ENCODE peak calls at places on chromosomes 13 and 19, in six cellular contexts. One of them, this sample, is unnamed.

GRCh38 chr13:73683746-73684145 is 450.5 kb downstream of the KLF12 start:
- DNase-seq in H9: no peak
- DNase-seq in progenitor cell of endocrine pancreas: no peak
- DNase-seq in IMR-90: no peak
- DNase-seq in heart left ventricle: no peak
- DNase-seq in ovary: no peak
- DNase-seq in this sample: no peak

GRCh38 chr19:13007292-13008045 is 12.2 kb downstream of the NFIX start:
- DNase-seq in H9: no peak
- DNase-seq in progenitor cell of endocrine pancreas: no peak
- DNase-seq in IMR-90: no peak
- DNase-seq in heart left ventricle: no peak
- DNase-seq in ovary: peak; percentile 77
- DNase-seq in this sample: peak; percentile 59

GRCh38 chr13:37429976-37430375 is 168.6 kb downstream of the POSTN start:
- DNase-seq in H9: no peak
- DNase-seq in progenitor cell of endocrine pancreas: no peak
- DNase-seq in IMR-90: peak; percentile 98
- DNase-seq in heart left ventricle: no peak
- DNase-seq in ovary: no peak
- DNase-seq in this sample: peak; percentile 90

GRCh38 chr19:14978377-14978776 is 1.3 kb downstream of the SLC1A6 start:
- DNase-seq in H9: no peak
- DNase-seq in progenitor cell of endocrine pancreas: no peak
- DNase-seq in IMR-90: no peak
- DNase-seq in heart left ventricle: no peak
- DNase-seq in ovary: no peak
- DNase-seq in this sample: no peak

GRCh38 chr13:27005976-27006518 is 165.6 kb downstream of the USP12 start:
- DNase-seq in H9: peak; percentile 23
- DNase-seq in progenitor cell of endocrine pancreas: no peak
- DNase-seq in IMR-90: no peak
- DNase-seq in heart left ventricle: no peak
- DNase-seq in ovary: no peak
- DNase-seq in this sample: no peak

GRCh38 chr19:2170219-2170618 is 6.5 kb downstream of the DOT1L start:
- DNase-seq in H9: peak; percentile 28
- DNase-seq in progenitor cell of endocrine pancreas: no peak
- DNase-seq in IMR-90: no peak
- DNase-seq in heart left ventricle: no peak
- DNase-seq in ovary: no peak
- DNase-seq in this sample: no peak

GRCh38 chr13:35347679-35348205 is 128.7 kb downstream of the MAB21L1 start:
- DNase-seq in H9: no peak
- DNase-seq in progenitor cell of endocrine pancreas: no peak
- DNase-seq in IMR-90: no peak
- DNase-seq in heart left ventricle: no peak
- DNase-seq in ovary: no peak
- DNase-seq in this sample: no peak

GRCh38 chr13:109180905-109181425 is 551.6 kb downstream of the MYO16 start:
- DNase-seq in H9: no peak
- DNase-seq in progenitor cell of endocrine pancreas: no peak
- DNase-seq in IMR-90: peak; percentile 90
- DNase-seq in heart left ventricle: no peak
- DNase-seq in ovary: no peak
- DNase-seq in this sample: peak; percentile 88

GRCh38 chr19:23558541-23558940 is 128.5 kb downstream of the ZNF675 start:
- DNase-seq in H9: no peak
- DNase-seq in progenitor cell of endocrine pancreas: no peak
- DNase-seq in IMR-90: no peak
- DNase-seq in heart left ventricle: no peak
- DNase-seq in ovary: no peak
- DNase-seq in this sample: no peak

GRCh38 chr13:91346848-91347211 is 657 bp upstream of the MIR17HG start:
- DNase-seq in H9: peak; percentile 38
- DNase-seq in progenitor cell of endocrine pancreas: peak; percentile 11
- DNase-seq in IMR-90: no peak
- DNase-seq in heart left ventricle: no peak
- DNase-seq in ovary: peak; percentile 14
- DNase-seq in this sample: peak; percentile 35

GRCh38 chr13:43528992-43529391 is 257.8 kb downstream of the ENOX1 start:
- DNase-seq in H9: no peak
- DNase-seq in progenitor cell of endocrine pancreas: no peak
- DNase-seq in IMR-90: no peak
- DNase-seq in heart left ventricle: no peak
- DNase-seq in ovary: no peak
- DNase-seq in this sample: peak; percentile 24

GRCh38 chr13:95226476-95226875 is 74.8 kb downstream of the ABCC4 start:
- DNase-seq in H9: no peak
- DNase-seq in progenitor cell of endocrine pancreas: no peak
- DNase-seq in IMR-90: no peak
- DNase-seq in heart left ventricle: no peak
- DNase-seq in ovary: no peak
- DNase-seq in this sample: no peak

GRCh38 chr19:29731331-29731850 is 16.3 kb upstream of the C19orf12 start:
- DNase-seq in H9: no peak
- DNase-seq in progenitor cell of endocrine pancreas: no peak
- DNase-seq in IMR-90: no peak
- DNase-seq in heart left ventricle: no peak
- DNase-seq in ovary: no peak
- DNase-seq in this sample: no peak

GRCh38 chr19:45253396-45254027 is 2.4 kb downstream of the MARK4 start:
- DNase-seq in H9: no peak
- DNase-seq in progenitor cell of endocrine pancreas: no peak
- DNase-seq in IMR-90: peak; percentile 21
- DNase-seq in heart left ventricle: no peak
- DNase-seq in ovary: no peak
- DNase-seq in this sample: no peak

GRCh38 chr13:50334944-50335343 is 319.7 kb downstream of the KCNRG start:
- DNase-seq in H9: no peak
- DNase-seq in progenitor cell of endocrine pancreas: no peak
- DNase-seq in IMR-90: peak; percentile 56
- DNase-seq in heart left ventricle: no peak
- DNase-seq in ovary: no peak
- DNase-seq in this sample: no peak

GRCh38 chr13:45678282-45678681 is 23.8 kb upstream of the CBY2 start:
- DNase-seq in H9: no peak
- DNase-seq in progenitor cell of endocrine pancreas: no peak
- DNase-seq in IMR-90: no peak
- DNase-seq in heart left ventricle: no peak
- DNase-seq in ovary: no peak
- DNase-seq in this sample: no peak

GRCh38 chr13:29594710-29595379 is 643 bp downstream of the SLC7A1 start:
- DNase-seq in H9: no peak
- DNase-seq in progenitor cell of endocrine pancreas: peak; percentile 37
- DNase-seq in IMR-90: peak; percentile 59
- DNase-seq in heart left ventricle: peak; percentile 59
- DNase-seq in ovary: peak; percentile 75
- DNase-seq in this sample: peak; percentile 86

GRCh38 chr13:27170221-27170520 is 1.4 kb downstream of the USP12 start:
- DNase-seq in H9: no peak
- DNase-seq in progenitor cell of endocrine pancreas: no peak
- DNase-seq in IMR-90: peak; percentile 84
- DNase-seq in heart left ventricle: no peak
- DNase-seq in ovary: no peak
- DNase-seq in this sample: peak; percentile 81

GRCh38 chr19:6210091-6210490 is 69.7 kb downstream of the MLLT1 start:
- DNase-seq in H9: no peak
- DNase-seq in progenitor cell of endocrine pancreas: no peak
- DNase-seq in IMR-90: no peak
- DNase-seq in heart left ventricle: no peak
- DNase-seq in ovary: no peak
- DNase-seq in this sample: no peak

GRCh38 chr19:6209680-6210079 is 70.1 kb downstream of the MLLT1 start:
- DNase-seq in H9: no peak
- DNase-seq in progenitor cell of endocrine pancreas: no peak
- DNase-seq in IMR-90: no peak
- DNase-seq in heart left ventricle: no peak
- DNase-seq in ovary: no peak
- DNase-seq in this sample: no peak

GRCh38 chr19:6212403-6213265 is 67.1 kb downstream of the MLLT1 start:
- DNase-seq in H9: no peak
- DNase-seq in progenitor cell of endocrine pancreas: no peak
- DNase-seq in IMR-90: no peak
- DNase-seq in heart left ventricle: no peak
- DNase-seq in ovary: peak; percentile 15
- DNase-seq in this sample: no peak

GRCh38 chr19:6211632-6212402 is 68.0 kb downstream of the MLLT1 start:
- DNase-seq in H9: no peak
- DNase-seq in progenitor cell of endocrine pancreas: no peak
- DNase-seq in IMR-90: no peak
- DNase-seq in heart left ventricle: no peak
- DNase-seq in ovary: no peak
- DNase-seq in this sample: no peak

DNA sequence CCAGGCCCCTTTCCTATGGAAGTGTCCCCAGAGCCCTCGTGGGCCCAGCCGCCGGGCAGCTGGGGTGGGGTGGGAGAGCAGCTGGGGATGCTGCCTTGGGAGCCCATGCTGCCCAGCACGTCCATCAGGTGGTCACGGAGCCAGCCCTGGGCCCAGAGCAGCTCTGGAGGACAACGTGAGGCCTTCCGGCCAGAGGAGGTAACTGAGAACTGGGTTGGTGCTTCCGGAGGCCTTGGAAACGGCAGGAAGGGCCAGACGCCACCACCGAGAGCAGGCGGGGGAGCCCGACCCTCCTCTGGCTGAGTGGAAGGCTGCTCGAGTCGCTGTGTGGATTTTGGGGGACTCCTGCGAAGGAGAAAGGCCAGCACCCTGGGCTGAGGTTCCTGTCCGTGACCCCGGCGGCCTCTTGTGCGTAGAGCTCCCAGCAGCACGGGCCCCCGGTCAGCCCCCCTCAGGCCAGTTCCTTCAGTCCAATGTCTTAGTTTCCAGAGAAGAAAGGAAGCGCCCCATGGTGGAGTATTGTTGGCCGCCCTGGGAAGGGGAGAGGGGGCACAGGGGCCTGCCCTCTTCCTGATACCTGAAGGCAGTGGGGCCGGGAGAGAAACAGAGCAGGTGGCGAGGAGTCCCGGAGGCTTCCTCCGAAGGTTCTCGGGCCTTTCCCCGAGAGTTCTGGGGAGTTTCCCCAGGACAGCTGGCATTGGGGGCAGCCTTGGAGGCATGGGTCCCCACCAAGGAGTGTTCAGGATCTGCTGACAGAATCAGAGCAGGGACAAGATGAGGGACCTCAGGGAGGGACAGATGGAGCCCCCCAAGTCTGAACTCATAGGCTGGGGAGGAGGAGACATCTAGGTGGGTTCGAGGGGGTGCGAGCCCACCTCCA is 68.8 kb downstream of the MLLT1 start:
- DNase-seq in H9: no peak
- DNase-seq in progenitor cell of endocrine pancreas: no peak
- DNase-seq in IMR-90: no peak
- DNase-seq in heart left ventricle: no peak
- DNase-seq in ovary: no peak
- DNase-seq in this sample: no peak
- TF ChIP-seq CTCF in H9: no peak
- TF ChIP-seq CTCF in progenitor cell of endocrine pancreas: no peak
- TF ChIP-seq CTCF in IMR-90: no peak
- TF ChIP-seq CTCF in heart left ventricle: no peak
- TF ChIP-seq CTCF in ovary: no peak
- TF ChIP-seq CTCF in this sample: no peak

GRCh38 chr13:24540236-24541126 is 27.9 kb upstream of the PARP4 start:
- DNase-seq in H9: peak; percentile 82
- DNase-seq in progenitor cell of endocrine pancreas: no peak
- DNase-seq in IMR-90: no peak
- DNase-seq in heart left ventricle: no peak
- DNase-seq in ovary: no peak
- DNase-seq in this sample: no peak

GRCh38 chr13:24541127-24541475 is 28.5 kb upstream of the PARP4 start:
- DNase-seq in H9: no peak
- DNase-seq in progenitor cell of endocrine pancreas: no peak
- DNase-seq in IMR-90: no peak
- DNase-seq in heart left ventricle: no peak
- DNase-seq in ovary: no peak
- DNase-seq in this sample: no peak

GRCh38 chr13:24539500-24540165 is 27.1 kb upstream of the PARP4 start:
- DNase-seq in H9: no peak
- DNase-seq in progenitor cell of endocrine pancreas: no peak
- DNase-seq in IMR-90: no peak
- DNase-seq in heart left ventricle: no peak
- DNase-seq in ovary: no peak
- DNase-seq in this sample: no peak
- TF ChIP-seq CTCF in H9: no peak
- TF ChIP-seq CTCF in progenitor cell of endocrine pancreas: no peak
- TF ChIP-seq CTCF in IMR-90: no peak
- TF ChIP-seq CTCF in heart left ventricle: no peak
- TF ChIP-seq CTCF in ovary: no peak
- TF ChIP-seq CTCF in this sample: no peak

GRCh38 chr13:99572921-99573320 is 71.6 kb downstream of the TM9SF2 start:
- DNase-seq in H9: no peak
- DNase-seq in progenitor cell of endocrine pancreas: no peak
- DNase-seq in IMR-90: no peak
- DNase-seq in heart left ventricle: no peak
- DNase-seq in ovary: no peak
- DNase-seq in this sample: peak; percentile 8

GRCh38 chr13:99582511-99582910 is 81.2 kb downstream of the TM9SF2 start:
- DNase-seq in H9: no peak
- DNase-seq in progenitor cell of endocrine pancreas: no peak
- DNase-seq in IMR-90: no peak
- DNase-seq in heart left ventricle: no peak
- DNase-seq in ovary: no peak
- DNase-seq in this sample: no peak

GRCh38 chr13:99575376-99575775 is 74.1 kb downstream of the TM9SF2 start:
- DNase-seq in H9: peak; percentile 82
- DNase-seq in progenitor cell of endocrine pancreas: no peak
- DNase-seq in IMR-90: no peak
- DNase-seq in heart left ventricle: no peak
- DNase-seq in ovary: no peak
- DNase-seq in this sample: no peak

GRCh38 chr13:99580500-99581268 is 79.4 kb downstream of the TM9SF2 start:
- DNase-seq in H9: no peak
- DNase-seq in progenitor cell of endocrine pancreas: no peak
- DNase-seq in IMR-90: no peak
- DNase-seq in heart left ventricle: no peak
- DNase-seq in ovary: no peak
- DNase-seq in this sample: no peak

GRCh38 chr13:99577934-99578917 is 77.0 kb downstream of the TM9SF2 start:
- DNase-seq in H9: no peak
- DNase-seq in progenitor cell of endocrine pancreas: no peak
- DNase-seq in IMR-90: no peak
- DNase-seq in heart left ventricle: no peak
- DNase-seq in ovary: peak; percentile 64
- DNase-seq in this sample: peak; percentile 24
- TF ChIP-seq CTCF in H9: peak; percentile 55
- TF ChIP-seq CTCF in progenitor cell of endocrine pancreas: no peak
- TF ChIP-seq CTCF in IMR-90: peak; percentile 15
- TF ChIP-seq CTCF in heart left ventricle: peak; percentile 22
- TF ChIP-seq CTCF in ovary: no peak
- TF ChIP-seq CTCF in this sample: no peak

DNA sequence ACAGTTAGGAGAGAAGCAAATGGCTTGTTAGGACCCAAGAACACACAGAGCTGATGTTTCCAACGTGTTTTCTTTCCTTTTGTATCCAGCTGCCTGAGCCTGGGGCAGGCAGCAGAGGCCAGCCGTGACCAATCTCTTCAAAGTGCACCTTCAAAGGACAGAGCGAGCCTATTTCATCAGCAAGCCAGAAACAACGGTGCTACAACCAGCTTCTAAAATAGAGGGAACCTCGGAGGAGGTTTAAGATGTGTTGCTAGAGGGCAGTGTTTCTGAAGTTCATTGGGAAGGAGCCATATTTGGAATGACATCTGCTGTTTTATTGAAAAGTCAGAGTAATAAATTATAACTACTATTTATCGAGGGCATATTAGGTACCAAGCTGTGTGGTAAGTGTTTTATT is 56.2 kb upstream of the RFC3 start:
- DNase-seq in H9: peak; percentile 30
- DNase-seq in progenitor cell of endocrine pancreas: no peak
- DNase-seq in IMR-90: no peak
- DNase-seq in heart left ventricle: no peak
- DNase-seq in ovary: no peak
- DNase-seq in this sample: peak; percentile 50
- TF ChIP-seq CTCF in H9: peak; percentile 33
- TF ChIP-seq CTCF in progenitor cell of endocrine pancreas: no peak
- TF ChIP-seq CTCF in IMR-90: no peak
- TF ChIP-seq CTCF in heart left ventricle: peak; percentile 9
- TF ChIP-seq CTCF in ovary: no peak
- TF ChIP-seq CTCF in this sample: peak; percentile 26

This sample was measured in foreskin fibroblast.